ENCODE peak calls at places on chromosomes 12 and 14, in seven cellular contexts. X, E, W, R, C, D and H are unnamed samples.

GRCh38 chr14:41749425-41749824 is 142.7 kb downstream of the LRFN5 start:
- DNase-seq in X (no peak), E (no peak), W (no peak), R (no peak), C (no peak), D (no peak), H (peak; percentile 51)

GRCh38 chr14:103385994-103386491 is 828 bp downstream of the MARK3 start:
- DNase-seq in X (no peak), E (peak; percentile 46), W (no peak), R (peak; percentile 31), C (no peak), D (peak; percentile 56), H (peak; percentile 63)

GRCh38 chr12:49342066-49342913 is 4.4 kb upstream of the DNAJC22 start:
- DNase-seq in X (peak; percentile 98), E (peak; percentile 97), W (peak; percentile 93), R (peak; percentile 66), C (peak; percentile 93), D (peak; percentile 94), H (peak; percentile 75)

GRCh38 chr14:56331815-56332214 is 213.6 kb downstream of the PELI2 start:
- DNase-seq in X (no peak), E (no peak), W (no peak), R (peak; percentile 39), C (no peak), D (no peak), H (no peak)

GRCh38 chr12:110100315-110100970 is 23.7 kb upstream of the IFT81 start:
- DNase-seq in X (peak; percentile 81), E (peak; percentile 83), W (peak; percentile 82), R (peak; percentile 78), C (peak; percentile 44), D (peak; percentile 85), H (peak; percentile 82)

GRCh38 chr14:76904740-76905569 is 78.7 kb downstream of the LRRC74A start:
- DNase-seq in X (no peak), E (no peak), W (no peak), R (peak; percentile 99), C (no peak), D (peak; percentile 75), H (peak; percentile 98)

GRCh38 chr14:93757185-93757584 is 31.1 kb downstream of the PRIMA1 start:
- DNase-seq in X (no peak), E (no peak), W (no peak), R (no peak), C (no peak), D (no peak), H (no peak)

GRCh38 chr14:20904393-20905029 is 13.3 kb downstream of the RNASE3 start:
- DNase-seq in X (peak; percentile 66), E (peak; percentile 71), W (peak; percentile 36), R (no peak), C (no peak), D (no peak), H (no peak)

GRCh38 chr14:60649815-60650381 is 621 bp upstream of the SIX1 start:
- DNase-seq in X (peak; percentile 61), E (peak; percentile 57), W (peak; percentile 40), R (peak; percentile 60), C (no peak), D (no peak), H (no peak)

GRCh38 chr14:101071493-101071891 is 168.0 kb upstream of the RTL1 start:
- DNase-seq in X (peak; percentile 26), E (no peak), W (no peak), R (no peak), C (no peak), D (no peak), H (no peak)

GRCh38 chr12:11839093-11839641 is 189.7 kb downstream of the ETV6 start:
- DNase-seq in X (no peak), E (peak; percentile 46), W (no peak), R (peak; percentile 61), C (no peak), D (peak; percentile 32), H (peak; percentile 67)

GRCh38 chr14:94027566-94028449 is 1.7 kb downstream of the OTUB2 start:
- DNase-seq in X (no peak), E (no peak), W (no peak), R (no peak), C (no peak), D (peak; percentile 9), H (no peak)

GRCh38 chr12:96187675-96188355 is 6.4 kb upstream of the ELK3 start:
- DNase-seq in X (no peak), E (no peak), W (no peak), R (no peak), C (no peak), D (no peak), H (peak; percentile 61)

GRCh38 chr12:89648211-89648930 is 60.3 kb downstream of the ATP2B1 start:
- DNase-seq in X (peak; percentile 87), E (peak; percentile 92), W (no peak), R (peak; percentile 35), C (peak; percentile 21), D (peak; percentile 96), H (peak; percentile 72)

GRCh38 chr14:103522028-103522581 is 525 bp downstream of the CKB start:
- DNase-seq in X (no peak), E (peak; percentile 43), W (no peak), R (no peak), C (no peak), D (peak; percentile 14), H (peak; percentile 43)

GRCh38 chr12:40058721-40059190 is 47.1 kb downstream of the SLC2A13 start:
- DNase-seq in X (no peak), E (no peak), W (no peak), R (peak; percentile 5), C (no peak), D (peak; percentile 79), H (peak; percentile 15)

GRCh38 chr12:31234955-31235867 is 90.7 kb downstream of the SINHCAF start:
- DNase-seq in X (peak; percentile 80), E (peak; percentile 74), W (peak; percentile 44), R (peak; percentile 31), C (no peak), D (peak; percentile 36), H (peak; percentile 64)

GRCh38 chr14:105196228-105196960 is 15.3 kb upstream of the NUDT14 start:
- DNase-seq in X (peak; percentile 78), E (peak; percentile 79), W (peak; percentile 90), R (no peak), C (no peak), D (no peak), H (no peak)
- H3K4me1 ChIP-seq in X (no peaks in the 10 kb centered on the region), E (peaks cover 7% of the 10 kb centered on the region), W (peaks cover 24% of the 10 kb centered on the region), R (peaks cover 10% of the 10 kb centered on the region), C (peaks cover 11% of the 10 kb centered on the region), D (peaks cover 10% of the 10 kb centered on the region), H (peaks cover 36% of the 10 kb centered on the region)

GRCh38 chr12:78964521-78964920 is 99.9 kb downstream of the SYT1 start:
- DNase-seq in X (no peak), E (no peak), W (no peak), R (no peak), C (no peak), D (no peak), H (peak; percentile 3)
- H3K23ac ChIP-seq in X (no peak overlapping the region), E (no peak overlapping the region), W (no peak overlapping the region), R (no peak overlapping the region), C (no peak overlapping the region), D (no peak overlapping the region), H (no peak overlapping the region)

GRCh38 chr14:99581371-99581770 is 22.6 kb downstream of the CCDC85C start:
- DNase-seq in X (no peak), E (no peak), W (peak; percentile 77), R (no peak), C (no peak), D (no peak), H (no peak)

GRCh38 chr14:99579903-99580570 is 24.0 kb downstream of the CCDC85C start:
- DNase-seq in X (peak; percentile 78), E (peak; percentile 92), W (no peak), R (peak; percentile 77), C (peak; percentile 53), D (peak; percentile 96), H (no peak)

GRCh38 chr14:99579077-99579836 is 24.8 kb downstream of the CCDC85C start:
- DNase-seq in X (no peak), E (peak; percentile 61), W (no peak), R (no peak), C (no peak), D (peak; percentile 88), H (no peak)

GRCh38 chr14:99584823-99585222 is 19.2 kb downstream of the CCDC85C start:
- DNase-seq in X (no peak), E (no peak), W (no peak), R (no peak), C (no peak), D (no peak), H (no peak)

DNA sequence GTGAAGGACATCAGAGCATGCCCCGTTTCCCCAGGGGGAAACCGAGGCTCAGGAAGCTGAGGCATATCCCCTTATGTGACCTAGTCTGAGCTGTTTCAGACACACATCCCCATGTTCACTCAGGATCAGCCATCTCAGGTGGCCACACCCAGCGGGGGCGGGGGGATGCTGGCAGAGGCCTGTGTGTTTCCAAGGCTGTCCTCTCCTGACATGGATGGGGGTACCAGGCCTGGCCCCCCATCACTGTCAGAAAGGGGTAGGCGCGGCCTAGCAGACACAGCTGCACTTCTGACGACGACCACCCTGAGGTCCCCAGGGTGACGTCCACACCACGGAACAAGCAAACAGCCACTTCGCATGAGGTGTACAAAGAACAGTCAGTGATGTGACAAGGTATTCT is 22.0 kb downstream of the CCDC85C start:
- DNase-seq in X (no peak), E (no peak), W (no peak), R (no peak), C (no peak), D (no peak), H (no peak)
- H3K4me1 ChIP-seq in X (no peaks in the 10 kb centered on the region), E (peaks cover 7% of the 10 kb centered on the region), W (peaks cover 26% of the 10 kb centered on the region), R (peaks cover 39% of the 10 kb centered on the region), C (peaks cover 28% of the 10 kb centered on the region), D (peaks cover 36% of the 10 kb centered on the region), H (peaks cover 26% of the 10 kb centered on the region)

DNA sequence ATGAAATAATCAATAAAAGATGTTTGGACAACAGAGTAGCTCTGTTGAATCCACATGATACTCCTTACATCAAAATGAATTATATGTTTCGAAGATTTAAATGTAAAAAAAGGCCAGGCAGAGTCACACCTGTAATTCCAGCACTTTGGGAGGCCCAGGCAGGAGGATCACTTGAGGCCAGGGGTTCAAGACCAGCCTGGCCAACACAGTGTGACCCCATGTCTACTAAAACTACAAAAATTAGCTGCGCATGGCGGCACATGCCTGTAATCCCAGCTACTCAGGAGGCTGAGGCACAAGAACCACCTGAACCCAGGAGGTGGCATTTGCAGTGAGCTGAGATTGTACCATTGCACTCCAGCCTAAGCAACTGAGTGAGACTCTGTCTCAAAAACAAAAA is 14.8 kb downstream of the CEP290 start:
- DNase-seq in X (no peak), E (no peak), W (no peak), R (no peak), C (no peak), D (no peak), H (no peak)
- H3K23ac ChIP-seq in X (no peak overlapping the region), E (no peak overlapping the region), W (no peak overlapping the region), R (no peak overlapping the region), C (no peak overlapping the region), D (no peak overlapping the region), H (no peak overlapping the region)

GRCh38 chr12:55728185-55728931 is 451 bp downstream of the CD63 start:
- DNase-seq in X (no peak), E (peak; percentile 46), W (no peak), R (peak; percentile 53), C (no peak), D (peak; percentile 79), H (peak; percentile 64)
- H3K4me1 ChIP-seq in X (peaks cover 3% of the 10 kb centered on the region), E (peaks cover 5% of the 10 kb centered on the region), W (peaks cover 14% of the 10 kb centered on the region), R (peaks cover 8% of the 10 kb centered on the region), C (peaks cover 12% of the 10 kb centered on the region), D (peaks cover 17% of the 10 kb centered on the region), H (peaks cover 39% of the 10 kb centered on the region)

GRCh38 chr12:108364879-108365278 is 25.8 kb upstream of the CMKLR1 start:
- DNase-seq in X (no peak), E (no peak), W (no peak), R (no peak), C (no peak), D (no peak), H (no peak)
- H3K23ac ChIP-seq in X (no peak overlapping the region), E (no peak overlapping the region), W (no peak overlapping the region), R (no peak overlapping the region), C (no peak overlapping the region), D (no peak overlapping the region), H (no peak overlapping the region)

GRCh38 chr12:32281098-32281497 is 118.3 kb upstream of the FGD4 start:
- DNase-seq in X (no peak), E (no peak), W (no peak), R (no peak), C (no peak), D (no peak), H (no peak)
- H3K4me1 ChIP-seq in X (no peaks in the 10 kb centered on the region), E (peaks cover 4% of the 10 kb centered on the region), W (peaks cover 1% of the 10 kb centered on the region), R (no peaks in the 10 kb centered on the region), C (peaks cover 12% of the 10 kb centered on the region), D (no peaks in the 10 kb centered on the region), H (no peaks in the 10 kb centered on the region)